ENCODE peak calls at places on chromosomes 13 and 19, in ten cellular contexts. Z is PC-3, Q is lower leg skin, E is suprapubic skin, W is MCF 10A, D is lower lobe of right lung, S is IMR-90, F is tibial nerve, N is neural crest cell, O is BE2C. C is an unnamed sample.

GRCh38 chr13:42474954-42475353 is 99.0 kb upstream of the TNFSF11 start:
- DNase-seq in Z (no peak), Q (no peak), E (no peak), W (no peak), D (no peak), S (peak), F (no peak), N (no peak), O (no peak), C (no peak)

GRCh38 chr19:49761625-49762311 is 1.3 kb downstream of the TSKS start:
- DNase-seq in Z (peak), Q (no peak), E (no peak), W (no peak), D (no peak), S (peak), F (peak), N (no peak), O (no peak), C (no peak)

GRCh38 chr19:12984143-12984627 is 11.1 kb upstream of the NFIX start:
- DNase-seq in Z (no peak), Q (no peak), E (no peak), W (no peak), D (no peak), S (no peak), F (no peak), N (no peak), O (no peak), C (no peak)

GRCh38 chr13:24263652-24264051 is 45.7 kb upstream of the C1QTNF9 start:
- DNase-seq in Z (no peak), Q (no peak), E (no peak), W (no peak), D (no peak), S (peak), F (no peak), N (no peak), O (no peak), C (no peak)

GRCh38 chr13:114115191-114115671 is 17.2 kb downstream of the RASA3 start:
- DNase-seq in Z (peak), Q (no peak), E (peak), W (peak), D (peak), S (peak), F (no peak), N (no peak), O (peak), C (no peak)

GRCh38 chr13:101390461-101390860 is 25.8 kb downstream of the NALCN start:
- DNase-seq in Z (no peak), Q (no peak), E (no peak), W (no peak), D (no peak), S (peak), F (no peak), N (no peak), O (no peak), C (no peak)

GRCh38 chr19:43672061-43672679 is 2.2 kb upstream of the PLAUR start:
- DNase-seq in Z (no peak), Q (no peak), E (no peak), W (no peak), D (no peak), S (no peak), F (no peak), N (no peak), O (no peak), C (no peak)

GRCh38 chr13:99307247-99307646 is at the start of gene GPR183:
- DNase-seq in Z (no peak), Q (no peak), E (no peak), W (no peak), D (no peak), S (peak), F (no peak), N (no peak), O (no peak), C (no peak)

GRCh38 chr13:98571955-98572662 is 4.8 kb downstream of the STK24 start:
- DNase-seq in Z (peak), Q (no peak), E (no peak), W (peak), D (no peak), S (peak), F (no peak), N (no peak), O (peak), C (no peak)

GRCh38 chr19:18444513-18444912 is 6.6 kb upstream of the ISYNA1 start:
- DNase-seq in Z (no peak), Q (no peak), E (no peak), W (no peak), D (no peak), S (no peak), F (no peak), N (no peak), O (no peak), C (no peak)

GRCh38 chr13:97018029-97018819 is 23.9 kb upstream of the OXGR1 start:
- DNase-seq in Z (peak), Q (no peak), E (no peak), W (peak), D (no peak), S (peak), F (peak), N (peak), O (peak), C (no peak)

GRCh38 chr19:19488041-19488874 is 27.1 kb downstream of the TSSK6 start:
- DNase-seq in Z (no peak), Q (no peak), E (peak), W (no peak), D (no peak), S (no peak), F (no peak), N (no peak), O (peak), C (no peak)

GRCh38 chr13:108082481-108082880 is 132.9 kb downstream of the LIG4 start:
- DNase-seq in Z (no peak), Q (no peak), E (no peak), W (no peak), D (no peak), S (no peak), F (no peak), N (no peak), O (no peak), C (no peak)

GRCh38 chr19:11422163-11423068 is 3.3 kb upstream of the RGL3 start:
- DNase-seq in Z (no peak), Q (peak), E (peak), W (peak), D (peak), S (no peak), F (peak), N (peak), O (no peak), C (no peak)

GRCh38 chr19:9139609-9140158 is 513 bp upstream of the ZNF317 start:
- DNase-seq in Z (no peak), Q (no peak), E (no peak), W (no peak), D (no peak), S (no peak), F (no peak), N (no peak), O (no peak), C (no peak)

GRCh38 chr13:21402586-21403307 is 56.4 kb downstream of the ZDHHC20 start:
- DNase-seq in Z (peak), Q (no peak), E (no peak), W (peak), D (no peak), S (peak), F (no peak), N (no peak), O (no peak), C (no peak)

GRCh38 chr13:39159393-39159792 is 121.1 kb downstream of the NHLRC3 start:
- DNase-seq in Z (no peak), Q (no peak), E (no peak), W (no peak), D (no peak), S (no peak), F (no peak), N (no peak), O (no peak), C (no peak)

GRCh38 chr19:41219924-41220567 is 1.0 kb downstream of the AXL start:
- DNase-seq in Z (peak), Q (no peak), E (no peak), W (peak), D (no peak), S (peak), F (no peak), N (no peak), O (peak), C (no peak)

GRCh38 chr19:56538761-56539263 is at the start of gene ZFP28:
- DNase-seq in Z (no peak), Q (peak), E (peak), W (no peak), D (peak), S (no peak), F (peak), N (peak), O (peak), C (peak)

GRCh38 chr13:98252931-98253470 is 75.9 kb upstream of the RNF113B start:
- DNase-seq in Z (no peak), Q (no peak), E (no peak), W (peak), D (no peak), S (peak), F (peak), N (no peak), O (no peak), C (no peak)

GRCh38 chr19:51083783-51084182 is 1.1 kb upstream of the KLK14 start:
- DNase-seq in Z (no peak), Q (no peak), E (peak), W (no peak), D (no peak), S (no peak), F (no peak), N (no peak), O (no peak), C (no peak)

GRCh38 chr19:51119089-51119488 is 5.6 kb upstream of the SIGLEC9 start:
- DNase-seq in Z (peak), Q (no peak), E (no peak), W (no peak), D (no peak), S (no peak), F (no peak), N (no peak), O (no peak), C (no peak)

GRCh38 chr19:42270346-42271044 is 1.4 kb downstream of the CIC start:
- DNase-seq in Z (peak), Q (no peak), E (peak), W (peak), D (peak), S (no peak), F (no peak), N (no peak), O (no peak), C (no peak)

GRCh38 chr19:55591555-55591954 is 7.8 kb downstream of the FIZ1 start:
- DNase-seq in Z (no peak), Q (no peak), E (no peak), W (no peak), D (no peak), S (no peak), F (no peak), N (no peak), O (no peak), C (no peak)

GRCh38 chr19:56109216-56109615 is 11.9 kb downstream of the ZNF787 start:
- DNase-seq in Z (no peak), Q (no peak), E (no peak), W (no peak), D (no peak), S (peak), F (no peak), N (no peak), O (no peak), C (no peak)

GRCh38 chr19:15471639-15472101 is 7.3 kb upstream of the RASAL3 start:
- DNase-seq in Z (no peak), Q (no peak), E (no peak), W (no peak), D (no peak), S (no peak), F (no peak), N (no peak), O (no peak), C (no peak)

GRCh38 chr19:1855040-1855827 is 7.0 kb upstream of the REXO1 start:
- DNase-seq in Z (peak), Q (peak), E (peak), W (peak), D (peak), S (peak), F (peak), N (peak), O (peak), C (peak)

GRCh38 chr19:41351339-41352245 is 2.1 kb downstream of the TGFB1 start:
- DNase-seq in Z (peak), Q (peak), E (peak), W (peak), D (peak), S (peak), F (peak), N (no peak), O (peak), C (peak)

GRCh38 chr13:34078334-34078999 is 260.5 kb downstream of the RFC3 start:
- DNase-seq in Z (no peak), Q (no peak), E (no peak), W (no peak), D (no peak), S (no peak), F (no peak), N (no peak), O (no peak), C (no peak)

GRCh38 chr13:31749929-31750328 is 10.6 kb downstream of the RXFP2 start:
- DNase-seq in Z (peak), Q (peak), E (no peak), W (peak), D (no peak), S (peak), F (no peak), N (no peak), O (no peak), C (no peak)

GRCh38 chr13:42040730-42041016 is 7.8 kb upstream of the DGKH start:
- DNase-seq in Z (no peak), Q (no peak), E (no peak), W (no peak), D (no peak), S (no peak), F (no peak), N (no peak), O (no peak), C (no peak)

GRCh38 chr13:91017031-91017668 is 330.3 kb upstream of the MIR17HG start:
- DNase-seq in Z (peak), Q (no peak), E (no peak), W (peak), D (peak), S (peak), F (no peak), N (peak), O (peak), C (no peak)

GRCh38 chr19:4516939-4517300 is 1.4 kb downstream of the PLIN4 start:
- DNase-seq in Z (no peak), Q (no peak), E (no peak), W (no peak), D (no peak), S (no peak), F (no peak), N (no peak), O (no peak), C (no peak)

GRCh38 chr19:35609881-35610353 is 2.6 kb upstream of the HAUS5 start:
- DNase-seq in Z (no peak), Q (no peak), E (no peak), W (no peak), D (no peak), S (no peak), F (no peak), N (no peak), O (no peak), C (no peak)

GRCh38 chr19:45444318-45445041 is 20.8 kb upstream of the ERCC1 start:
- DNase-seq in Z (peak), Q (peak), E (peak), W (peak), D (peak), S (peak), F (peak), N (peak), O (peak), C (peak)

DNA sequence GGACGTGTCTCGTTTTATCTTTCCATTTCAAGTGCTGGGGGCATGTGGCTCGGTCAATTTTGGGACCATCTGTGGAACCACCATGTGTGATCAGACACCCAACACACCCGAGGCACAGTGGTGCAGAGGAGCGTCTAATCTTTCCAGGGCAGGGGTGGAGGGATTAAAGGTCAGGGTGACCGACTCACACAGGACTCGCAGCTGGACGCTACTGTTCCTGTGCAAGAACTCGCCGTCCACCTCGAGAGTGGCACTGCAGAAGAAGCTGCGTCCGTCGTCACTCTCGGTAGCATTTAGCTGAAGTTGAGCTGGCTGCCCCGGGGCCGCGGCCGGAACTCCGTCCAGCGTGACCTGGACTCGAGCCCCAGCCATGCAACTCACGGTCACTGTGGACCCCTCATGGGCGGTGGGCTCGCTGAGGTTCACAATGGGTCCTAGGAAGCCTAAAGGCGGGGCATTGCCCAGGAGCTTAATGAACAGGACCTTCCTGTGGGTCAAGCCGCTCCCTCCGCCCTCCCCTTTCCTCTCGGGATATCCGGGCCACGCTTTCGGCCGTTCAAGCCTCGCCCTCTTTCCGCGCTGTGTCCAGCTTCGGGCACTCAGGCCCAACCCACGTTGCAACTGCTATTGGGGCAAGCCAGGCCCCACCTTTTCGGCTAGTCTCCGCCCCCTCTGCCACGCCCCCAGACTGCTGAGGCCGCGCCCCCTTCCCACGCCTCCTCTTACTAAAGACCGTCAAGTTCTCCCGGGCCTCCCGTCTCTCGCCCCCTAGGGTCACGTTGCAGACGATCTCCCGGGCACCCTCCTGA is 1.2 kb upstream of the RAVER1 start:
- DNase-seq in Z (peak), Q (peak), E (peak), W (peak), D (peak), S (peak), F (peak), N (peak), O (peak), C (peak)
- TF ChIP-seq CTCF in Z (no peak), Q (no peak), E (no peak), W (peak), D (no peak), S (no peak), F (no peak), N (no peak), O (peak), C (no peak)

DNA sequence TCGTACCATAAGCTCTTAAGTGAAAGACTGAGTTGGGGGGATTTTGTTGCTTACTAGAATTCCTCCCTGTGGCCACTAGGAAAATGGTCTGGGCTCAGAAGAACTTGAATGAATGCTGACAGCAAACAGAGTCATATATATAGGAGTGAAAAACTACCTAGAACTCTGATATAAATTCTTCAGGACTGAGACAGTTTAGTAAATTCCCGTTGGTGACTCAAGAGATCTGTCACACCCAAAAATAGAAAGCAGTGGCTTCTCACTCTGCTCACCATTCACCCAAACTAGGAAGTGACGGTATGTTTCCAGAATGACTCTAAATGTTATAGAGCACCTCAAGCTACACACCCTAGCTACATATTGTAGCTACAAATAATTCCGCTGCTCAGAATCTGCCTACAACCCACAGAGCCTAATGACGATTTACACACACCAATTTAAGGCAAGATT is 116.2 kb downstream of the TBC1D4 start:
- DNase-seq in Z (peak), Q (no peak), E (no peak), W (peak), D (no peak), S (peak), F (no peak), N (no peak), O (no peak), C (no peak)
- TF ChIP-seq CTCF in Z (peak), Q (no peak), E (no peak), W (peak), D (no peak), S (peak), F (no peak), N (no peak), O (peak), C (no peak)

DNA sequence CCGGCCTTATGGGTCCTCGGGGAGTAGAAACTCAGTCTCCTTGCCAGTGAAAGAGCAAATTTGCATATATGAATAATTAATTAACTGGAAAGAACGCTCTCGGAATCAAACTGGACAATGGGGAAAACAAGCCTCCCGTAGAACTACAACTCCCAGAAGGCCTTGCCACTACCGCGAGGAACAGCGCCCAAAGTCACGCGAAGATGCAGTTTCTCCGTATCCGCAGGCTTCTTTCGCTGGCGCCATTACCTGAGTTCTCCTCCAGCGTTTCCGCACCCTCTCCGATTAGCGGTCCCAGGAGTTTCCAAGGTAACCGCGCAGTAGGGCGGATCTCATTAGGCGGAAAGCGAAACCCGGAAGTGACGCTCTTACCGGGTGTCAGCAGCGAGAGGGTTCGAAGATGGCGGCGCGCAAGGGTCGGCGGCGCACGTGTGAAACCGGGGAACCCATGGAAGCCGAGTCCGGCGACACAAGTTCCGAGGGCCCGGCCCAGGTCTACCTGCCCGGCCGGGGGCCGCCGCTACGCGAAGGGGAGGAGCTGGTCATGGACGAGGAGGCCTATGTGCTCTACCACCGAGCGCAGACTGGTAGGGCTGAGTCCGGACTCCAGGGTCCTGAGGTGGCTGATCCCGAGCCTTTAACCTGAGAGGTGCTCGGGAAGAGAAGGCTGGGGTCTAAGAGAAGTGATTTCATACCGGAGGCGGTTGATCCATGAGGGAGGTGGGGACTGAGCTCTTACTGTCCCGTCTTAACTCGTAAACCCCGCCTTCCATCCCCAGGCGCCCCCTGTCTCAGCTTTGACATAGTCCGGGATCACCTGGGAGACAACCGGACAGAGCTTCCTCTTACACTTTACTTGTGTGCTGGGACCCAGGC is at the start of gene GRWD1:
- DNase-seq in Z (peak), Q (peak), E (peak), W (peak), D (peak), S (peak), F (peak), N (peak), O (peak), C (peak)
- TF ChIP-seq CTCF in Z (peak), Q (no peak), E (no peak), W (peak), D (no peak), S (peak), F (peak), N (peak), O (peak), C (peak)

DNA sequence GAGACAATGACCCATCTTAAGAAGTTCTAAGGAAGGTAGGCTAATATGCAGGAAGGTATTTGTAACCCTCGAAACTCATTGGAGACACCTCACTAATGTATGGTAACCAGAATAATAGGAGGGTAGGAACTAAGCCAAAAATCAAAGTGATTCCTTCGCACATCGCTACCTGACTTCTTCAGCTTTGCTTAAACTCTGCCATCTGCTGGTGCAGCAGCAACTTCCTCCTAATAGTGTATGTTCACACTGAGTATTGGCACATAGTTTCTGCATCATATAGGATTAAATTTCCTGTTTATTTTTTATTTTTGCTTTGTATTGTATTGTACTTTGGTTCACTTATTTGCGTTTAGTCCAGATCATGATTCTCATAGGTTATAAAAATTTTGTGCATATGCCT is 676.2 kb downstream of the GPC5 start:
- DNase-seq in Z (peak), Q (no peak), E (no peak), W (peak), D (no peak), S (no peak), F (no peak), N (no peak), O (peak), C (no peak)
- TF ChIP-seq CTCF in Z (peak), Q (no peak), E (no peak), W (peak), D (peak), S (no peak), F (no peak), N (peak), O (peak), C (peak)

GRCh38 chr13:36436811-36437210 is 4.5 kb downstream of the CCNA1 start:
- DNase-seq in Z (no peak), Q (no peak), E (no peak), W (no peak), D (no peak), S (no peak), F (no peak), N (no peak), O (no peak), C (no peak)

GRCh38 chr13:36438594-36439483 is 6.5 kb downstream of the CCNA1 start:
- DNase-seq in Z (peak), Q (no peak), E (no peak), W (no peak), D (no peak), S (no peak), F (no peak), N (no peak), O (no peak), C (no peak)
- TF ChIP-seq CTCF in Z (no peak), Q (no peak), E (no peak), W (no peak), D (no peak), S (no peak), F (no peak), N (no peak), O (no peak), C (no peak)